ENCODE peak calls at places on chromosomes 1 and 21, in six cellular contexts. One of them, this sample, is unnamed.
A peak's percentile ranks its signal among the peaks of the same experiment; 100 is the strongest.

GRCh38 chr1:202105571-202106339 is 17.0 kb upstream of the GPR37L1 start:
- DNase-seq in fibroblast of the aortic adventitia: peak; percentile 73
- DNase-seq in memory B cell: no peak
- DNase-seq in anterior cingulate cortex: no peak
- DNase-seq in RCC 7860: peak; percentile 77
- DNase-seq in tibial nerve: no peak
- DNase-seq in this sample: peak; percentile 91

GRCh38 chr21:25462517-25462971 is 144.7 kb downstream of the MRPL39 start:
- DNase-seq in fibroblast of the aortic adventitia: no peak
- DNase-seq in tibial nerve: no peak
- DNase-seq in memory B cell: no peak
- DNase-seq in RCC 7860: no peak
- DNase-seq in anterior cingulate cortex: no peak
- DNase-seq in this sample: no peak

GRCh38 chr21:44917446-44918106 is 3.1 kb downstream of the ITGB2 start:
- DNase-seq in fibroblast of the aortic adventitia: no peak
- DNase-seq in memory B cell: no peak
- DNase-seq in tibial nerve: no peak
- DNase-seq in anterior cingulate cortex: no peak
- DNase-seq in RCC 7860: no peak
- DNase-seq in this sample: no peak

GRCh38 chr1:197614916-197615692 is 160.2 kb downstream of the DENND1B start:
- DNase-seq in memory B cell: peak; percentile 9
- DNase-seq in tibial nerve: no peak
- DNase-seq in anterior cingulate cortex: no peak
- DNase-seq in RCC 7860: peak; percentile 45
- DNase-seq in fibroblast of the aortic adventitia: peak; percentile 56
- DNase-seq in this sample: peak; percentile 52

GRCh38 chr1:201503397-201504176 is 3.3 kb downstream of the CSRP1 start:
- DNase-seq in RCC 7860: peak; percentile 95
- DNase-seq in anterior cingulate cortex: no peak
- DNase-seq in tibial nerve: no peak
- DNase-seq in memory B cell: no peak
- DNase-seq in fibroblast of the aortic adventitia: peak; percentile 95
- DNase-seq in this sample: no peak

GRCh38 chr1:6185635-6186382 is 5.7 kb upstream of the CHD5 start:
- DNase-seq in tibial nerve: no peak
- DNase-seq in memory B cell: no peak
- DNase-seq in RCC 7860: no peak
- DNase-seq in anterior cingulate cortex: no peak
- DNase-seq in fibroblast of the aortic adventitia: peak; percentile 49
- DNase-seq in this sample: no peak

GRCh38 chr1:183185941-183186490 is at the start of gene LAMC2:
- DNase-seq in RCC 7860: peak; percentile 89
- DNase-seq in anterior cingulate cortex: no peak
- DNase-seq in memory B cell: no peak
- DNase-seq in fibroblast of the aortic adventitia: no peak
- DNase-seq in tibial nerve: no peak
- DNase-seq in this sample: peak; percentile 83

GRCh38 chr1:107820797-107821196 is 144.2 kb downstream of the VAV3 start:
- DNase-seq in anterior cingulate cortex: no peak
- DNase-seq in tibial nerve: no peak
- DNase-seq in RCC 7860: peak; percentile 35
- DNase-seq in memory B cell: no peak
- DNase-seq in fibroblast of the aortic adventitia: no peak
- DNase-seq in this sample: no peak

GRCh38 chr1:44592208-44593145 is 81.8 kb downstream of the TMEM53 start:
- DNase-seq in memory B cell: no peak
- DNase-seq in RCC 7860: no peak
- DNase-seq in tibial nerve: no peak
- DNase-seq in anterior cingulate cortex: peak; percentile 94
- DNase-seq in fibroblast of the aortic adventitia: no peak
- DNase-seq in this sample: no peak

GRCh38 chr1:162944974-162945639 is 84.1 kb upstream of the CCDC190 start:
- DNase-seq in tibial nerve: no peak
- DNase-seq in anterior cingulate cortex: no peak
- DNase-seq in fibroblast of the aortic adventitia: no peak
- DNase-seq in RCC 7860: no peak
- DNase-seq in memory B cell: no peak
- DNase-seq in this sample: no peak

GRCh38 chr1:243842978-243843490 is 7.0 kb downstream of the AKT3 start:
- DNase-seq in tibial nerve: no peak
- DNase-seq in RCC 7860: peak; percentile 20
- DNase-seq in anterior cingulate cortex: no peak
- DNase-seq in memory B cell: no peak
- DNase-seq in fibroblast of the aortic adventitia: peak; percentile 73
- DNase-seq in this sample: no peak

GRCh38 chr1:183241446-183241845 is 55.4 kb downstream of the LAMC2 start:
- DNase-seq in RCC 7860: no peak
- DNase-seq in memory B cell: no peak
- DNase-seq in tibial nerve: no peak
- DNase-seq in fibroblast of the aortic adventitia: peak; percentile 90
- DNase-seq in anterior cingulate cortex: no peak
- DNase-seq in this sample: no peak

GRCh38 chr1:226641671-226642231 is 93.2 kb downstream of the STUM start:
- DNase-seq in RCC 7860: no peak
- DNase-seq in fibroblast of the aortic adventitia: no peak
- DNase-seq in tibial nerve: no peak
- DNase-seq in anterior cingulate cortex: no peak
- DNase-seq in memory B cell: no peak
- DNase-seq in this sample: peak; percentile 34

GRCh38 chr1:245107776-245108114 is 47.0 kb upstream of the KIF26B start:
- DNase-seq in fibroblast of the aortic adventitia: no peak
- DNase-seq in RCC 7860: no peak
- DNase-seq in tibial nerve: no peak
- DNase-seq in anterior cingulate cortex: no peak
- DNase-seq in memory B cell: no peak
- DNase-seq in this sample: no peak

GRCh38 chr1:32703479-32704291 is 1.1 kb upstream of the SYNC start:
- DNase-seq in anterior cingulate cortex: peak; percentile 31
- DNase-seq in memory B cell: no peak
- DNase-seq in fibroblast of the aortic adventitia: peak; percentile 98
- DNase-seq in RCC 7860: peak; percentile 87
- DNase-seq in tibial nerve: no peak
- DNase-seq in this sample: no peak

GRCh38 chr21:46126321-46127238 is 28.7 kb downstream of the COL6A2 start:
- DNase-seq in tibial nerve: peak; percentile 11
- DNase-seq in memory B cell: no peak
- DNase-seq in RCC 7860: no peak
- DNase-seq in fibroblast of the aortic adventitia: no peak
- DNase-seq in anterior cingulate cortex: no peak
- DNase-seq in this sample: no peak

GRCh38 chr1:187157552-187157951 is 328.8 kb downstream of the PLA2G4A start:
- DNase-seq in fibroblast of the aortic adventitia: no peak
- DNase-seq in memory B cell: no peak
- DNase-seq in tibial nerve: no peak
- DNase-seq in anterior cingulate cortex: no peak
- DNase-seq in RCC 7860: no peak
- DNase-seq in this sample: no peak

GRCh38 chr1:108830119-108831008 is 26.5 kb downstream of the AKNAD1 start:
- DNase-seq in memory B cell: no peak
- DNase-seq in anterior cingulate cortex: peak; percentile 55
- DNase-seq in RCC 7860: peak; percentile 98
- DNase-seq in fibroblast of the aortic adventitia: peak; percentile 93
- DNase-seq in tibial nerve: peak; percentile 69
- DNase-seq in this sample: no peak

GRCh38 chr1:213669964-213670691 is 317.6 kb upstream of the PROX1 start:
- DNase-seq in fibroblast of the aortic adventitia: no peak
- DNase-seq in anterior cingulate cortex: no peak
- DNase-seq in tibial nerve: no peak
- DNase-seq in RCC 7860: no peak
- DNase-seq in memory B cell: no peak
- DNase-seq in this sample: no peak

GRCh38 chr21:33940164-33940563 is 24.6 kb upstream of the ATP5PO start:
- DNase-seq in memory B cell: no peak
- DNase-seq in tibial nerve: no peak
- DNase-seq in anterior cingulate cortex: no peak
- DNase-seq in fibroblast of the aortic adventitia: peak; percentile 75
- DNase-seq in RCC 7860: no peak
- DNase-seq in this sample: no peak

GRCh38 chr21:37687001-37687400 is 229.3 kb downstream of the KCNJ6 start:
- DNase-seq in anterior cingulate cortex: no peak
- DNase-seq in memory B cell: no peak
- DNase-seq in RCC 7860: no peak
- DNase-seq in tibial nerve: no peak
- DNase-seq in fibroblast of the aortic adventitia: peak; percentile 6
- DNase-seq in this sample: no peak

GRCh38 chr1:37161171-37161570 is 126.9 kb upstream of the GRIK3 start:
- DNase-seq in tibial nerve: no peak
- DNase-seq in memory B cell: no peak
- DNase-seq in RCC 7860: no peak
- DNase-seq in fibroblast of the aortic adventitia: no peak
- DNase-seq in anterior cingulate cortex: no peak
- DNase-seq in this sample: no peak

GRCh38 chr1:37267111-37267835 is 207.1 kb upstream of the ZC3H12A start:
- DNase-seq in memory B cell: no peak
- DNase-seq in RCC 7860: no peak
- DNase-seq in tibial nerve: no peak
- DNase-seq in fibroblast of the aortic adventitia: no peak
- DNase-seq in anterior cingulate cortex: no peak
- DNase-seq in this sample: no peak

GRCh38 chr1:155729031-155729898 is 40.4 kb downstream of the DAP3 start:
- DNase-seq in anterior cingulate cortex: peak; percentile 56
- DNase-seq in tibial nerve: peak; percentile 19
- DNase-seq in fibroblast of the aortic adventitia: peak; percentile 75
- DNase-seq in memory B cell: peak; percentile 38
- DNase-seq in RCC 7860: peak; percentile 35
- DNase-seq in this sample: peak; percentile 30

GRCh38 chr1:240833057-240833456 is 221.1 kb upstream of the GREM2 start:
- DNase-seq in tibial nerve: no peak
- DNase-seq in fibroblast of the aortic adventitia: no peak
- DNase-seq in RCC 7860: no peak
- DNase-seq in memory B cell: no peak
- DNase-seq in anterior cingulate cortex: no peak
- DNase-seq in this sample: no peak

GRCh38 chr1:14804626-14805025 is 206.1 kb downstream of the KAZN start:
- DNase-seq in memory B cell: no peak
- DNase-seq in RCC 7860: no peak
- DNase-seq in anterior cingulate cortex: no peak
- DNase-seq in tibial nerve: no peak
- DNase-seq in fibroblast of the aortic adventitia: no peak
- DNase-seq in this sample: no peak

GRCh38 chr1:237864338-237865244 is 26.1 kb downstream of the ZP4 start:
- DNase-seq in memory B cell: no peak
- DNase-seq in anterior cingulate cortex: peak; percentile 37
- DNase-seq in tibial nerve: no peak
- DNase-seq in fibroblast of the aortic adventitia: peak; percentile 1
- DNase-seq in RCC 7860: peak; percentile 84
- DNase-seq in this sample: peak; percentile 81

GRCh38 chr1:206572835-206573771 is 39.2 kb downstream of the EIF2D start:
- DNase-seq in tibial nerve: no peak
- DNase-seq in anterior cingulate cortex: no peak
- DNase-seq in fibroblast of the aortic adventitia: no peak
- DNase-seq in memory B cell: no peak
- DNase-seq in RCC 7860: no peak
- DNase-seq in this sample: no peak